ENCODE peak calls at places on chromosome 10, in six cellular contexts. S, B, Z, E, G and L are unnamed samples.

GRCh38 chr10:31622993-31623392 is 304.0 kb downstream of the ZEB1 start:
- DNase-seq in S (no peak), Z (no peak), B (no peak), G (no peak), E (no peak), L (no peak)

GRCh38 chr10:71293446-71294090 is 25.5 kb upstream of the SLC29A3 start:
- DNase-seq in E (no peak), S (no peak), Z (no peak), B (no peak), G (no peak), L (no peak)

GRCh38 chr10:74190494-74190893 is 39.5 kb downstream of the ADK start:
- DNase-seq in Z (no peak), B (no peak), S (no peak), G (no peak), E (no peak), L (no peak)

GRCh38 chr10:77405771-77406241 is 231.8 kb downstream of the KCNMA1 start:
- DNase-seq in B (peak), G (no peak), S (no peak), E (peak), Z (peak), L (peak)

GRCh38 chr10:96360331-96360730 is 1.5 kb upstream of the OPALIN start:
- DNase-seq in E (no peak), Z (no peak), G (no peak), S (no peak), B (no peak), L (no peak)

GRCh38 chr10:104127411-104127810 is 5.4 kb downstream of the SFR1 start:
- DNase-seq in B (peak), Z (peak), G (no peak), E (no peak), S (no peak), L (peak)

GRCh38 chr10:43598447-43598846 is 7.8 kb upstream of the ZNF485 start:
- DNase-seq in E (no peak), S (no peak), Z (no peak), G (no peak), B (no peak), L (no peak)

GRCh38 chr10:106540606-106541005 is 623.9 kb downstream of the SORCS1 start:
- DNase-seq in E (peak), S (no peak), Z (no peak), B (no peak), G (no peak), L (no peak)

GRCh38 chr10:72126184-72126871 is 38.0 kb upstream of the SPOCK2 start:
- DNase-seq in Z (no peak), E (peak), S (no peak), B (no peak), G (no peak), L (no peak)

GRCh38 chr10:7192831-7193348 is 217.9 kb downstream of the SFMBT2 start:
- DNase-seq in Z (no peak), G (peak), B (no peak), S (peak), E (no peak), L (no peak)

GRCh38 chr10:70404906-70405824 is 1.2 kb downstream of the EIF4EBP2 start:
- DNase-seq in E (peak), Z (no peak), G (no peak), S (no peak), B (no peak), L (peak)

GRCh38 chr10:78700413-78700812 is 368.4 kb upstream of the ZMIZ1 start:
- DNase-seq in S (no peak), G (no peak), B (no peak), E (no peak), Z (no peak), L (no peak)

GRCh38 chr10:9342865-9343450 is 1288.5 kb downstream of the GATA3 start:
- DNase-seq in E (peak), G (no peak), S (no peak), B (peak), Z (no peak), L (no peak)

GRCh38 chr10:14322531-14322930 is 8.2 kb downstream of the FRMD4A start:
- DNase-seq in S (no peak), B (no peak), Z (no peak), E (no peak), G (no peak), L (no peak)

GRCh38 chr10:112898540-112899395 is 51.3 kb upstream of the TCF7L2 start:
- DNase-seq in B (peak), E (no peak), S (no peak), G (no peak), Z (peak), L (peak)

GRCh38 chr10:95295031-95295755 is 4.4 kb upstream of the PDLIM1 start:
- DNase-seq in E (no peak), B (no peak), Z (peak), S (no peak), G (no peak), L (peak)

GRCh38 chr10:73251683-73252444 is 580 bp downstream of the MRPS16 start:
- DNase-seq in B (peak), E (no peak), S (no peak), G (no peak), Z (peak), L (peak)

GRCh38 chr10:75654171-75654772 is 222.8 kb downstream of the LRMDA start:
- DNase-seq in S (no peak), G (no peak), E (no peak), B (no peak), Z (no peak), L (no peak)

GRCh38 chr10:128324058-128324457 is 197.8 kb upstream of the MKI67 start:
- DNase-seq in Z (peak), E (no peak), G (no peak), B (peak), S (no peak), L (peak)

GRCh38 chr10:118542789-118543188 is 52.7 kb downstream of the PRLHR start:
- DNase-seq in B (no peak), E (no peak), S (no peak), Z (no peak), G (no peak), L (no peak)